ENCODE peak calls at places on chromosomes 16 and 17, in nine cellular contexts. C is stimulated activated CD4-positive, alpha-beta T cell treated with anti-CD3 and anti-CD28 coated beads, Interleukin-12 subunit alpha, Interleukin-12 subunit beta, amount 100 ng/mL, for 48 hours; X is NCI-H2029; L is naive thymus-derived CD4-positive, alpha-beta T cell; Y is GM20000; F is left ventricle myocardium superior; S is ELR; W is smooth muscle cell of the brain vasculature; J is NCI-H460. T is an unnamed sample.

GRCh38 chr16:11404608-11405007 is 59.3 kb downstream of the RMI2 start:
- DNase-seq in C (no peak), X (no peak), L (no peak), Y (no peak), F (peak; percentile 15), S (no peak), W (no peak), J (no peak), T (no peak)

GRCh38 chr17:48626470-48627241 is 498 bp upstream of the HOXB9 start:
- DNase-seq in C (no peak), X (no peak), L (no peak), Y (peak; percentile 71), F (no peak), S (peak; percentile 44), W (no peak), J (peak; percentile 81), T (no peak)

GRCh38 chr17:79276824-79277223 is 202.2 kb downstream of the ENGASE start:
- DNase-seq in C (no peak), X (no peak), L (no peak), Y (no peak), F (no peak), S (peak; percentile 10), W (no peak), J (no peak), T (no peak)

GRCh38 chr17:72134560-72135399 is 14.0 kb downstream of the SOX9 start:
- DNase-seq in C (no peak), X (no peak), L (no peak), Y (no peak), F (no peak), S (no peak), W (no peak), J (no peak), T (no peak)

GRCh38 chr17:61206922-61207321 is 192.7 kb upstream of the TBX2 start:
- DNase-seq in C (no peak), X (no peak), L (no peak), Y (no peak), F (no peak), S (no peak), W (no peak), J (no peak), T (no peak)

GRCh38 chr17:49674507-49674906 is 3.4 kb downstream of the SPOP start:
- DNase-seq in C (no peak), X (no peak), L (no peak), Y (no peak), F (no peak), S (no peak), W (no peak), J (no peak), T (no peak)

GRCh38 chr17:62911106-62911505 is 54.9 kb upstream of the TANC2 start:
- DNase-seq in C (no peak), X (no peak), L (no peak), Y (no peak), F (no peak), S (no peak), W (no peak), J (no peak), T (no peak)

GRCh38 chr16:11738742-11739544 is 3.7 kb downstream of the TXNDC11 start:
- DNase-seq in C (no peak), X (no peak), L (no peak), Y (peak; percentile 48), F (no peak), S (no peak), W (no peak), J (no peak), T (no peak)

GRCh38 chr16:86396918-86397317 is 113.4 kb upstream of the FOXF1 start:
- DNase-seq in C (no peak), X (no peak), L (no peak), Y (no peak), F (no peak), S (peak; percentile 96), W (no peak), J (peak; percentile 39), T (peak; percentile 73)

GRCh38 chr16:71499775-71500364 is 10.7 kb upstream of the ZNF19 start:
- DNase-seq in C (no peak), X (peak; percentile 9), L (no peak), Y (peak; percentile 73), F (no peak), S (peak; percentile 70), W (peak; percentile 13), J (peak; percentile 50), T (peak; percentile 76)

T was measured in osteoblast.